ENCODE peak calls at places on chromosomes 4 and X, in five cellular contexts. Y is anterior cingulate cortex; S is stimulated activated CD8-positive, alpha-beta memory T cell treated with anti-CD3 and anti-CD28 coated beads, Interleukin-4, amount 100 ng/mL, for 24 hours; W is astrocyte of the spinal cord; X is suprapubic skin. D is an unnamed sample.

GRCh38 chr4:17356926-17357325 is 155.0 kb downstream of the QDPR start:
- DNase-seq in S (no peak), W (no peak), Y (peak), X (no peak), D (no peak)

GRCh38 chr4:1793496-1793840 is 375 bp downstream of the FGFR3 start:
- DNase-seq in S (peak), Y (no peak), X (no peak), W (no peak), D (no peak)

GRCh38 chrX:119870626-119871131 is 854 bp downstream of the RNF113A start:
- DNase-seq in S (no peak), X (no peak), W (peak), Y (no peak), D (peak)

GRCh38 chr4:186472948-186473347 is 82.4 kb downstream of the MTNR1A start:
- DNase-seq in W (peak), X (no peak), S (no peak), Y (no peak), D (no peak)

GRCh38 chr4:18722748-18723191 is 701.2 kb upstream of the LCORL start:
- DNase-seq in W (no peak), S (no peak), X (no peak), Y (no peak), D (no peak)

GRCh38 chrX:23483396-23483795 is 148.7 kb downstream of the PTCHD1 start:
- DNase-seq in X (no peak), W (no peak), Y (no peak), S (no peak), D (no peak)

GRCh38 chr4:169210516-169211108 is 60.1 kb downstream of the SH3RF1 start:
- DNase-seq in W (no peak), Y (no peak), X (no peak), S (no peak), D (no peak)

GRCh38 chr4:9143421-9144080 is 26.7 kb upstream of the FAM90A26 start:
- DNase-seq in S (no peak), X (no peak), W (no peak), Y (no peak), D (no peak)

GRCh38 chr4:78145005-78145404 is 87.9 kb downstream of the FRAS1 start:
- DNase-seq in Y (no peak), S (no peak), W (no peak), X (no peak), D (no peak)

GRCh38 chr4:137609693-137610450 is 77.6 kb upstream of the PCDH18 start:
- DNase-seq in W (peak), Y (no peak), S (no peak), X (no peak), D (no peak)

GRCh38 chr4:65250916-65251315 is 419.4 kb downstream of the EPHA5 start:
- DNase-seq in Y (no peak), X (no peak), S (no peak), W (no peak), D (no peak)

GRCh38 chrX:333611-334311 is 15.2 kb upstream of the GTPBP6 start:
- DNase-seq in Y (no peak), W (no peak), X (no peak), S (no peak), D (no peak)

GRCh38 chr4:123317211-123317610 is 79.4 kb upstream of the SPRY1 start:
- DNase-seq in X (no peak), Y (no peak), W (no peak), S (no peak), D (no peak)

GRCh38 chrX:47573334-47574095 is 8.7 kb upstream of the TIMP1 start:
- DNase-seq in S (no peak), W (peak), X (no peak), Y (no peak), D (no peak)

GRCh38 chrX:70183091-70183490 is 5.8 kb downstream of the DGAT2L6 start:
- DNase-seq in W (no peak), Y (no peak), X (no peak), S (no peak), D (no peak)

GRCh38 chr4:121873604-121874003 is 3.3 kb upstream of the BBS7 start:
- DNase-seq in S (no peak), W (no peak), X (no peak), Y (no peak), D (no peak)

GRCh38 chr4:2186133-2186864 is 55.6 kb downstream of the HAUS3 start:
- DNase-seq in S (no peak), Y (no peak), X (no peak), W (peak), D (no peak)

GRCh38 chrX:129318375-129318774 is 204.9 kb downstream of the SMARCA1 start:
- DNase-seq in Y (no peak), S (no peak), W (peak), X (no peak), D (no peak)

GRCh38 chrX:41339148-41339547 is 5.2 kb downstream of the DDX3X start:
- DNase-seq in S (no peak), W (no peak), X (no peak), Y (no peak), D (no peak)

GRCh38 chrX:74349387-74349786 is 45.4 kb downstream of the ZCCHC13 start:
- DNase-seq in Y (no peak), X (no peak), W (peak), S (no peak), D (no peak)

GRCh38 chr4:101870874-101871273 is 80.3 kb downstream of the BANK1 start:
- DNase-seq in X (no peak), W (no peak), Y (no peak), S (no peak), D (no peak)

GRCh38 chr4:175435437-175435836 is 376.6 kb downstream of the GPM6A start:
- DNase-seq in Y (no peak), X (no peak), S (no peak), W (no peak), D (no peak)

GRCh38 chrX:110317079-110317819 is 636 bp downstream of the AMMECR1 start:
- DNase-seq in Y (peak), W (no peak), S (peak), X (peak), D (no peak)

GRCh38 chr4:16294455-16294854 is 68.2 kb upstream of the TAPT1 start:
- DNase-seq in X (no peak), W (no peak), Y (no peak), S (no peak), D (no peak)

GRCh38 chrX:149453911-149454820 is 50.9 kb downstream of the IDS start:
- DNase-seq in X (no peak), W (no peak), Y (no peak), S (no peak), D (no peak)

GRCh38 chr4:137755033-137755471 is 222.8 kb upstream of the PCDH18 start:
- DNase-seq in X (no peak), S (no peak), W (peak), Y (no peak), D (no peak)

GRCh38 chr4:53497446-53498069 is 93.7 kb downstream of the LNX1 start:
- DNase-seq in Y (no peak), W (peak), S (no peak), X (no peak), D (no peak)

GRCh38 chrX:30302957-30303356 is 6.2 kb downstream of the NR0B1 start:
- DNase-seq in Y (peak), S (no peak), X (no peak), W (no peak), D (peak)

GRCh38 chr4:140071806-140072205 is 82.2 kb downstream of the MAML3 start:
- DNase-seq in Y (no peak), X (no peak), S (peak), W (peak), D (no peak)

GRCh38 chr4:39933689-39934590 is 43.8 kb downstream of the PDS5A start:
- DNase-seq in W (peak), X (no peak), S (no peak), Y (no peak), D (no peak)

GRCh38 chr4:183905081-183905592 is at the start of gene STOX2:
- DNase-seq in X (peak), Y (peak), W (peak), S (no peak), D (peak)

GRCh38 chr4:145709843-145710242 is 29.9 kb downstream of the C4orf51 start:
- DNase-seq in Y (no peak), W (peak), X (no peak), S (no peak), D (no peak)

GRCh38 chr4:113472864-113473263 is 288.7 kb downstream of the CAMK2D start:
- DNase-seq in X (no peak), Y (no peak), W (no peak), S (no peak), D (no peak)

GRCh38 chrX:40266490-40267333 is 169.0 kb upstream of the BCOR start:
- DNase-seq in X (peak), Y (peak), W (peak), S (peak), D (peak)

GRCh38 chr4:74794341-74794801 is at the start of gene BTC:
- DNase-seq in W (peak), X (no peak), S (no peak), Y (no peak), D (peak)

GRCh38 chr4:70818921-70819320 is 20.8 kb downstream of the GRSF1 start:
- DNase-seq in Y (no peak), W (no peak), S (no peak), X (no peak), D (no peak)

D was measured in head of caudate nucleus.